ENCODE peak calls at places on chromosomes 6 and 20, in ten cellular contexts. V, J, K, E, U, I, L, A, D and R are unnamed samples. For H3K4me1, the result is how much of the 10 kb centered on the place peaks cover.

GRCh38 chr20:61779176-61779965 is 286.3 kb downstream of the TAF4 start:
- DNase-seq in V (no peak), J (peak), K (no peak), E (no peak), U (no peak), I (no peak), L (no peak), A (no peak), D (no peak), R (no peak)

GRCh38 chr20:3358676-3359340 is 48.7 kb downstream of the DNAAF9 start:
- DNase-seq in V (no peak), J (no peak), K (no peak), E (no peak), U (no peak), I (no peak), L (no peak), A (no peak), D (no peak), R (peak)

GRCh38 chr6:455006-455585 is 63.5 kb downstream of the IRF4 start:
- DNase-seq in V (no peak), J (no peak), K (peak), E (no peak), U (no peak), I (no peak), L (no peak), A (no peak), D (no peak), R (no peak)

GRCh38 chr20:16968099-16968498 is 219.9 kb downstream of the OTOR start:
- DNase-seq in V (no peak), J (no peak), K (no peak), E (no peak), U (no peak), I (no peak), L (no peak), A (no peak), D (no peak), R (no peak)

GRCh38 chr20:18985551-18985950 is 172.0 kb downstream of the SCP2D1 start:
- DNase-seq in V (no peak), J (no peak), K (no peak), E (no peak), U (no peak), I (no peak), L (no peak), A (no peak), D (no peak), R (no peak)

GRCh38 chr6:64439274-64439673 is 803.7 kb downstream of the PHF3 start:
- DNase-seq in V (no peak), J (no peak), K (no peak), E (no peak), U (no peak), I (no peak), L (no peak), A (no peak), D (no peak), R (no peak)

GRCh38 chr6:16078064-16078463 is 50.8 kb upstream of the MYLIP start:
- DNase-seq in V (no peak), J (no peak), K (no peak), E (no peak), U (no peak), I (no peak), L (no peak), A (no peak), D (no peak), R (no peak)

GRCh38 chr20:19628570-19629134 is 129.4 kb upstream of the RIN2 start:
- DNase-seq in V (no peak), J (no peak), K (no peak), E (no peak), U (peak), I (no peak), L (no peak), A (peak), D (peak), R (no peak)

GRCh38 chr6:44453146-44453545 is 65.6 kb downstream of the CDC5L start:
- DNase-seq in V (no peak), J (no peak), K (no peak), E (no peak), U (no peak), I (no peak), L (no peak), A (no peak), D (no peak), R (no peak)

GRCh38 chr20:9989066-9989724 is 45.6 kb upstream of the ANKEF1 start:
- DNase-seq in V (no peak), J (no peak), K (no peak), E (no peak), U (no peak), I (no peak), L (no peak), A (no peak), D (no peak), R (no peak)

GRCh38 chr6:15754035-15754705 is 91.3 kb upstream of the DTNBP1 start:
- DNase-seq in V (no peak), J (no peak), K (no peak), E (no peak), U (peak), I (no peak), L (no peak), A (no peak), D (peak), R (no peak)

GRCh38 chr6:132227937-132228336 is 173.3 kb downstream of the MOXD1 start:
- DNase-seq in V (no peak), J (no peak), K (no peak), E (no peak), U (no peak), I (no peak), L (no peak), A (no peak), D (no peak), R (no peak)

GRCh38 chr6:12060780-12061619 is 48.9 kb downstream of the HIVEP1 start:
- DNase-seq in V (peak), J (peak), K (no peak), E (peak), U (peak), I (peak), L (peak), A (peak), D (peak), R (peak)

GRCh38 chr6:106547961-106548453 is 81.3 kb downstream of the RTN4IP1 start:
- DNase-seq in V (no peak), J (no peak), K (peak), E (no peak), U (peak), I (no peak), L (no peak), A (no peak), D (peak), R (no peak)

GRCh38 chr20:62142252-62143117 is 709 bp downstream of the PSMA7 start:
- DNase-seq in V (no peak), J (no peak), K (no peak), E (no peak), U (no peak), I (no peak), L (no peak), A (no peak), D (no peak), R (no peak)

GRCh38 chr6:14524319-14524718 is 406.7 kb downstream of the CD83 start:
- DNase-seq in V (peak), J (no peak), K (no peak), E (peak), U (no peak), I (no peak), L (no peak), A (peak), D (no peak), R (no peak)

GRCh38 chr20:4050581-4050980 is 35.2 kb upstream of the RNF24 start:
- DNase-seq in V (no peak), J (no peak), K (no peak), E (no peak), U (no peak), I (no peak), L (no peak), A (no peak), D (peak), R (no peak)

GRCh38 chr20:6679086-6679485 is 88.4 kb upstream of the BMP2 start:
- DNase-seq in V (no peak), J (no peak), K (no peak), E (no peak), U (peak), I (no peak), L (no peak), A (no peak), D (no peak), R (no peak)

GRCh38 chr20:2299301-2299700 is 3.5 kb downstream of the TGM3 start:
- DNase-seq in V (no peak), J (peak), K (no peak), E (no peak), U (no peak), I (no peak), L (peak), A (peak), D (no peak), R (peak)

GRCh38 chr6:72954736-72955135 is 270.6 kb downstream of the KHDC1L start:
- DNase-seq in V (no peak), J (no peak), K (no peak), E (no peak), U (no peak), I (no peak), L (no peak), A (no peak), D (no peak), R (no peak)

GRCh38 chr20:64212750-64213149 is 42.8 kb upstream of the PCMTD2 start:
- DNase-seq in V (peak), J (no peak), K (no peak), E (no peak), U (no peak), I (no peak), L (peak), A (peak), D (no peak), R (no peak)

GRCh38 chr20:48581167-48581566 is 246.6 kb downstream of the PREX1 start:
- DNase-seq in V (peak), J (no peak), K (peak), E (peak), U (no peak), I (no peak), L (no peak), A (no peak), D (no peak), R (no peak)

GRCh38 chr20:44357555-44358130 is 2.1 kb downstream of the HNF4A start:
- DNase-seq in V (no peak), J (no peak), K (no peak), E (no peak), U (no peak), I (no peak), L (no peak), A (no peak), D (no peak), R (no peak)
- H3K4me1 ChIP-seq in V (under half), J (under half), K (under half), E (under half), U (under half), I (under half), L (under half), A (under half), D (under half), R (under half)

GRCh38 chr6:52515219-52515960 is 61.5 kb downstream of the TRAM2 start:
- DNase-seq in V (no peak), J (no peak), K (no peak), E (no peak), U (peak), I (no peak), L (no peak), A (no peak), D (no peak), R (no peak)

GRCh38 chr6:52517502-52518278 is 59.2 kb downstream of the TRAM2 start:
- DNase-seq in V (peak), J (no peak), K (peak), E (peak), U (peak), I (no peak), L (peak), A (peak), D (peak), R (peak)

GRCh38 chr6:52518279-52518944 is 58.4 kb downstream of the TRAM2 start:
- DNase-seq in V (no peak), J (no peak), K (no peak), E (no peak), U (no peak), I (no peak), L (no peak), A (no peak), D (no peak), R (peak)

GRCh38 chr6:52516269-52516668 is 60.6 kb downstream of the TRAM2 start:
- DNase-seq in V (no peak), J (no peak), K (no peak), E (no peak), U (no peak), I (no peak), L (no peak), A (no peak), D (no peak), R (no peak)

GRCh38 chr6:52516943-52517342 is 59.9 kb downstream of the TRAM2 start:
- DNase-seq in V (no peak), J (no peak), K (no peak), E (no peak), U (no peak), I (no peak), L (no peak), A (no peak), D (no peak), R (no peak)
- H3K27ac ChIP-seq in V (peak), J (no peak), K (peak), E (no peak), U (no peak), I (no peak), L (no peak), A (peak), D (peak), R (peak)

DNA sequence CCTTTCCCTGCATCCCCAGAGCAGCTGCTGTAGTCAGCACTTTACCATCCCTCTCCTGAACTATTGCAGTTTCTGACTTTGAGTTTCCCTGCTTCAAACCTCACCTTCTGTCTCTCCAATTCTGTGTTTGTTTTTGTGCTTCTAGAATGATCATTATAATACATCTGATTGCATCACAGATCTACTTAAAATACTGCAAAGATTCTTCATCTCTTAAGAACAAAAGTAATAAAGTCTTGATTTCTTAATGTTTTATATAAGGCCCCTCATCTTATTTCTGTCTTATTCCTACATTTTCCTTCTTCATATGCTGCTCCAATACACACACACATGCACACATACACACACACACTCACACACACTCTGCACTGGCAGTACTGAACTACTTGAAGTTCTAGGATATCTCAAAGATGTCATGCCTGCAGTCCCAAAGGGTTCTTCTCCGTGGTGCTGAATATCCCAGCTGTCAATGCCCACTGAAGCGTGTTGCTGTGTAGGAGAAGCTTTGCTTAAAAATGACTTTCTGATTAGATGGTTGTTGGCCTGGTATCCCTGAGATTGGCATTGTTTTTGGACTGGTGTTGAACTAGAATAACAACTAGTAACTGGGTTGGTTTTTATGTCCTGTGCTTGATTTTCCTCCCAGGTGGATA is 97.2 kb downstream of the MAP3K4 start:
- DNase-seq in V (no peak), J (no peak), K (no peak), E (no peak), U (no peak), I (no peak), L (no peak), A (no peak), D (no peak), R (no peak)
- H3K4me1 ChIP-seq in V (under half), J (under half), K (under half), E (under half), U (under half), I (under half), L (under half), A (under half), D (under half), R (under half)

GRCh38 chr6:36856277-36856676 is 17.0 kb upstream of the CPNE5 start:
- DNase-seq in V (no peak), J (no peak), K (no peak), E (no peak), U (no peak), I (no peak), L (no peak), A (no peak), D (no peak), R (peak)
- H3K27ac ChIP-seq in V (no peak), J (no peak), K (no peak), E (no peak), U (no peak), I (no peak), L (peak), A (no peak), D (no peak), R (no peak)

DNA sequence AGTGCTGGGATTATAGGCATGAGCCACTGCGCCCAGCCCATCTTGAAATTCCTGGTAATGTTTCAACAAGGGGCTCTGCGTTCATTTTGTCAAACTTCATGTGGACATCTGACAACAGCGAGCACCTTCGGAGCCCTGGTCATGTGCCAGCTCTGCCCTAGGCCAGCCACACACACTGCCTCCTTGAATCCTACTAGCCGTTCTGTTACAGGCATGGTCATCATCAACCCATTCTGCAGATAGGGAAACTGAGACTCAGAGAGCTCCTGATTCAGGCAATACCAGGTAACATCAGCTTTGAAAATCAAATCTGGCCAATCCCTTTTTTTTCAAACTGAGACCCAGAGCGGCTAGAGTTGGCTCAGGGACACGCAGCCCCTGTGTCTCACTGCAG is 41.3 kb downstream of the RBM38 start:
- DNase-seq in V (no peak), J (no peak), K (no peak), E (no peak), U (no peak), I (no peak), L (no peak), A (no peak), D (no peak), R (no peak)
- H3K4me1 ChIP-seq in V (under half), J (under half), K (under half), E (under half), U (under half), I (under half), L (under half), A (under half), D (under half), R (under half)

DNA sequence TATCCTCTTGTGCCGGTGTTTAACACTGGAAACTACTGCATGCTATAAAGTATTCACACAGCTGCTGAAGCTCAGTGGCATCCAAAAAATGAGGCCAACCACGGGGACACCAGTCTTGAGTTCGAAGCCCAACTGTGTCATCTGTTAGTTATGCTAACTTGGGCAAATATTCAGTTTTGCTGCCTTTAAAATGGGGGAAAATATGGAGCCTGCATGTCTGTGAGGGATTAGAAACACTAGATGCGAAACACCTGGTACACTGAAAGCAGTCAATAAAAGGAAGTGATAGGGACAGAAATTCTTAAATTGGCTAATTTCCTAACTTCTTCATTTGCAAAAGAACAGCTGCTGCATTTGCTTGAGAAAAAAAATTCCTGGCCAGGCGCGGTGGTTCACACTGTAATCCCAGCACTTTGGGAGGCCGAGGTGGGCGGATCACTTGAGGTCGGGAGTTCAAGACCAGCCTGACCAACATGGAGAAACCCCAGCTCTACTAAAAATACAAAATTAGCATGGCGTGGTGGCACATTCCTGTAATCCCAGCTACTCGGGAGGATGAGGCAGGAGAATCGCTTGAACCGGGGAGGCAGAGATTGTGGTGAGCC is 36.5 kb upstream of the MLIP start:
- DNase-seq in V (no peak), J (no peak), K (no peak), E (no peak), U (peak), I (no peak), L (no peak), A (no peak), D (no peak), R (no peak)
- H3K27ac ChIP-seq in V (no peak), J (no peak), K (no peak), E (no peak), U (peak), I (no peak), L (no peak), A (no peak), D (no peak), R (no peak)